ENCODE peak calls at places on chromosomes 11 and 22, in eight cellular contexts. Y is kidney, V is transverse colon, X is choroid plexus epithelial cell, S is WTC11, R is pancreas, A is osteoblast, B is IMR-90. U is an unnamed sample.

GRCh38 chr22:23763579-23764331 is 965 bp downstream of the C22orf15 start:
- DNase-seq in Y (no peak), V (no peak), X (no peak), S (peak; percentile 70), R (no peak), A (peak; percentile 63), B (no peak), U (no peak)

GRCh38 chr22:25130462-25130861 is 69.2 kb upstream of the CRYBB3 start:
- DNase-seq in Y (peak; percentile 51), V (peak; percentile 34), X (no peak), S (no peak), R (no peak), A (no peak), B (no peak), U (no peak)

GRCh38 chr11:133988686-133989410 is 32.1 kb upstream of the IGSF9B start:
- DNase-seq in Y (no peak), V (no peak), X (no peak), S (no peak), R (no peak), A (peak; percentile 66), B (no peak), U (no peak)

GRCh38 chr11:111177037-111177988 is 68.2 kb upstream of the POU2AF2 start:
- DNase-seq in Y (no peak), V (no peak), X (no peak), S (no peak), R (no peak), A (no peak), B (no peak), U (no peak)

GRCh38 chr22:43100223-43100622 is 10.3 kb upstream of the BIK start:
- DNase-seq in Y (no peak), V (no peak), X (no peak), S (no peak), R (no peak), A (no peak), B (peak; percentile 68), U (no peak)

GRCh38 chr11:92580931-92581330 is 356.3 kb downstream of the FAT3 start:
- DNase-seq in Y (no peak), V (no peak), X (no peak), S (no peak), R (no peak), A (no peak), B (no peak), U (no peak)

GRCh38 chr11:45151362-45151982 is 5.0 kb downstream of the PRDM11 start:
- DNase-seq in Y (no peak), V (no peak), X (no peak), S (no peak), R (peak; percentile 3), A (peak; percentile 60), B (no peak), U (no peak)

GRCh38 chr11:93718057-93718563 is 23.2 kb downstream of the TAF1D start:
- DNase-seq in Y (no peak), V (no peak), X (no peak), S (no peak), R (no peak), A (no peak), B (no peak), U (no peak)

GRCh38 chr22:42957958-42958357 is 57.0 kb downstream of the PACSIN2 start:
- DNase-seq in Y (no peak), V (no peak), X (no peak), S (no peak), R (no peak), A (no peak), B (no peak), U (no peak)

GRCh38 chr11:70139785-70140410 is 61.8 kb downstream of the ANO1 start:
- DNase-seq in Y (no peak), V (no peak), X (no peak), S (no peak), R (no peak), A (peak; percentile 21), B (no peak), U (no peak)

GRCh38 chr22:37664249-37665101 is 6.0 kb downstream of the PDXP start:
- DNase-seq in Y (no peak), V (peak; percentile 62), X (no peak), S (no peak), R (no peak), A (peak; percentile 38), B (no peak), U (no peak)

GRCh38 chr22:29691636-29692326 is 28.0 kb upstream of the CABP7 start:
- DNase-seq in Y (no peak), V (no peak), X (no peak), S (peak; percentile 43), R (no peak), A (no peak), B (no peak), U (no peak)

GRCh38 chr11:76789443-76789719 is 6.2 kb downstream of the TSKU start:
- DNase-seq in Y (no peak), V (no peak), X (no peak), S (no peak), R (no peak), A (no peak), B (no peak), U (peak; percentile 27)

GRCh38 chr11:61832207-61832606 is 4.1 kb downstream of the FADS2 start:
- DNase-seq in Y (no peak), V (no peak), X (no peak), S (no peak), R (no peak), A (no peak), B (no peak), U (no peak)

GRCh38 chr22:20783844-20784723 is 10.2 kb downstream of the SERPIND1 start:
- DNase-seq in Y (no peak), V (peak; percentile 31), X (peak; percentile 86), S (peak; percentile 45), R (peak; percentile 25), A (peak; percentile 90), B (peak; percentile 74), U (peak; percentile 24)

GRCh38 chr11:44766972-44767278 is 40.2 kb downstream of the TSPAN18 start:
- DNase-seq in Y (no peak), V (no peak), X (peak; percentile 65), S (no peak), R (no peak), A (no peak), B (peak; percentile 34), U (no peak)

GRCh38 chr11:130070109-130070828 is 575 bp downstream of the APLP2 start:
- DNase-seq in Y (peak; percentile 84), V (peak; percentile 52), X (peak; percentile 37), S (peak; percentile 43), R (peak; percentile 48), A (peak; percentile 88), B (peak; percentile 13), U (no peak)

GRCh38 chr11:1199689-1200610 is 22.9 kb upstream of the MUC5B start:
- DNase-seq in Y (peak; percentile 68), V (peak; percentile 30), X (no peak), S (peak; percentile 11), R (no peak), A (peak; percentile 76), B (no peak), U (peak; percentile 81)

GRCh38 chr11:71179877-71180276 is 72.5 kb downstream of the SHANK2 start:
- DNase-seq in Y (no peak), V (peak; percentile 20), X (no peak), S (no peak), R (no peak), A (no peak), B (no peak), U (no peak)

GRCh38 chr11:8870461-8871282 is 40.3 kb upstream of the AKIP1 start:
- DNase-seq in Y (peak; percentile 87), V (peak; percentile 81), X (peak; percentile 83), S (peak; percentile 75), R (peak; percentile 54), A (peak; percentile 87), B (peak; percentile 75), U (peak; percentile 92)

GRCh38 chr11:64759722-64760719 is at the start of gene PYGM:
- DNase-seq in Y (peak; percentile 96), V (no peak), X (peak; percentile 89), S (peak; percentile 84), R (no peak), A (peak; percentile 94), B (no peak), U (peak; percentile 83)

GRCh38 chr11:47552581-47553416 is at the start of gene CELF1:
- DNase-seq in Y (peak; percentile 97), V (peak; percentile 93), X (peak; percentile 90), S (peak; percentile 92), R (peak; percentile 90), A (peak; percentile 97), B (peak; percentile 83), U (peak; percentile 97)

GRCh38 chr11:47552086-47552580 is 799 bp downstream of the CELF1 start:
- DNase-seq in Y (peak; percentile 83), V (no peak), X (peak; percentile 63), S (peak; percentile 39), R (no peak), A (peak; percentile 62), B (peak; percentile 52), U (no peak)

GRCh38 chr11:47551086-47551485 is 1.8 kb downstream of the CELF1 start:
- DNase-seq in Y (no peak), V (no peak), X (peak; percentile 64), S (no peak), R (no peak), A (peak; percentile 81), B (peak; percentile 48), U (no peak)

GRCh38 chr11:47550288-47551052 is 2.5 kb downstream of the CELF1 start:
- DNase-seq in Y (no peak), V (no peak), X (peak; percentile 51), S (no peak), R (no peak), A (peak; percentile 34), B (no peak), U (peak; percentile 30)

DNA sequence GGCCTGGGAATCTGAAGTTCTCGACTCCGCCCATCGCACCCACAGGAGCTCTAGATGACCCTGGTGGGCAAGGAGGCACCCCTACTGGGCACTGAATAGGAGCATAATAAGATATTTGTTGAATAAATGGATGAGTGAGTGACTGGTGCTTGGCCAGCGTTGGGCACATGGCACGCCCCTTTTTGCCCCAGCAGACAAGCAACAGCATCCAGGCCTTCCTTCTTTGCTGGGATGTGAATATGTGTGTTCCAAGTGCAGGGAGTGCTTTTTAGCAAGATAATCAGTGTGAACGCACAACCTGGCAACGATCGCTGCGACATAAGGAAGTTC is 450 bp upstream of the CELF1 start:
- DNase-seq in Y (no peak), V (no peak), X (peak; percentile 31), S (no peak), R (no peak), A (peak; percentile 91), B (no peak), U (no peak)
- TF ChIP-seq CTCF in Y (no peak), V (no peak), X (no peak), S (no peak), R (no peak), A (no peak), B (no peak), U (peak; percentile 74)

GRCh38 chr11:121581607-121582006 is 128.8 kb upstream of the SORL1-AS1 start:
- DNase-seq in Y (no peak), V (no peak), X (no peak), S (no peak), R (no peak), A (no peak), B (no peak), U (no peak)
- TF ChIP-seq CTCF in Y (no peak), V (no peak), X (no peak), S (no peak), R (no peak), A (no peak), B (no peak), U (no peak)

GRCh38 chr22:49861642-49862407 is 8.2 kb downstream of the ZBED4 start:
- DNase-seq in Y (no peak), V (no peak), X (no peak), S (no peak), R (no peak), A (peak; percentile 54), B (no peak), U (no peak)
- TF ChIP-seq CTCF in Y (no peak), V (no peak), X (no peak), S (no peak), R (no peak), A (no peak), B (no peak), U (no peak)

GRCh38 chr11:84722583-84723108 is 904.5 kb downstream of the DLG2 start:
- DNase-seq in Y (no peak), V (no peak), X (no peak), S (peak; percentile 39), R (no peak), A (no peak), B (no peak), U (no peak)
- TF ChIP-seq CTCF in Y (no peak), V (no peak), X (no peak), S (peak; percentile 26), R (no peak), A (no peak), B (no peak), U (no peak)